ENCODE peak calls at places on chromosomes 12 and 14, in ten cellular contexts. D is LHCN-M2; F is stimulated activated CD4-positive, alpha-beta T cell treated with anti-CD3 and anti-CD28 coated beads, Interleukin-1b, Interleukin-23, amount 100 ng/mL, for 24 hours; I is HuH-7.5; O is stimulated activated naive CD4-positive, alpha-beta T cell; Z is activated T-helper 1 cell treated with anti-CD3 and anti-CD28 coated beads, Interleukin-2, amount 50 U/mL, for 16 hours; Y is activated T-cell treated with anti-CD3 and anti-CD28 coated beads, Interleukin-2, amount 50 U/mL, for 4 hours; C is COR-L47; N is progenitor cell of endocrine pancreas; R is activated CD8-positive, alpha-beta T cell treated with anti-CD3 and anti-CD28 coated beads, Interleukin-2, amount 10 ng/mL, durations not matched to agents 7 days and 5 days. W is an unnamed sample.

GRCh38 chr14:103068351-103069073 is 11.2 kb upstream of the CDC42BPB start:
- DNase-seq in D (no peak), F (no peak), I (no peak), O (no peak), Z (no peak), Y (no peak), C (no peak), N (no peak), R (no peak), W (no peak)

GRCh38 chr12:49983892-49984291 is 11.1 kb downstream of the AQP6 start:
- DNase-seq in D (peak; percentile 89), F (no peak), I (no peak), O (no peak), Z (no peak), Y (no peak), C (peak; percentile 33), N (no peak), R (no peak), W (no peak)

GRCh38 chr12:29551879-29552278 is 54.4 kb upstream of the OVCH1 start:
- DNase-seq in D (no peak), F (no peak), I (no peak), O (no peak), Z (no peak), Y (no peak), C (no peak), N (no peak), R (no peak), W (no peak)

GRCh38 chr12:128754275-128754674 is 69.5 kb downstream of the SLC15A4 start:
- DNase-seq in D (no peak), F (no peak), I (no peak), O (no peak), Z (no peak), Y (no peak), C (no peak), N (no peak), R (no peak), W (no peak)

GRCh38 chr14:54498579-54498978 is 9.8 kb upstream of the GMFB start:
- DNase-seq in D (no peak), F (no peak), I (no peak), O (no peak), Z (no peak), Y (no peak), C (no peak), N (no peak), R (no peak), W (no peak)

GRCh38 chr14:60839057-60839456 is 104.5 kb downstream of the MNAT1 start:
- DNase-seq in D (no peak), F (no peak), I (no peak), O (no peak), Z (no peak), Y (no peak), C (no peak), N (no peak), R (no peak), W (no peak)

GRCh38 chr14:53979747-53980642 is 23.4 kb upstream of the BMP4 start:
- DNase-seq in D (peak; percentile 94), F (no peak), I (no peak), O (no peak), Z (no peak), Y (no peak), C (no peak), N (no peak), R (no peak), W (no peak)

GRCh38 chr12:46901464-46902205 is 75.8 kb upstream of the SLC38A4 start:
- DNase-seq in D (no peak), F (no peak), I (no peak), O (no peak), Z (no peak), Y (no peak), C (no peak), N (no peak), R (no peak), W (no peak)

GRCh38 chr12:79895804-79896203 is 39.1 kb downstream of the PPP1R12A start:
- DNase-seq in D (no peak), F (no peak), I (no peak), O (no peak), Z (no peak), Y (no peak), C (no peak), N (no peak), R (no peak), W (no peak)

GRCh38 chr14:100849432-100849831 is 23.5 kb downstream of the MEG3 start:
- DNase-seq in D (no peak), F (no peak), I (no peak), O (no peak), Z (no peak), Y (no peak), C (no peak), N (no peak), R (no peak), W (no peak)

GRCh38 chr14:104361101-104361591 is 218.4 kb upstream of the C14orf180 start:
- DNase-seq in D (no peak), F (no peak), I (no peak), O (no peak), Z (no peak), Y (peak; percentile 3), C (no peak), N (no peak), R (no peak), W (no peak)

GRCh38 chr14:65153101-65153500 is 50.8 kb upstream of the MAX start:
- DNase-seq in D (no peak), F (no peak), I (no peak), O (no peak), Z (no peak), Y (no peak), C (no peak), N (no peak), R (no peak), W (no peak)

GRCh38 chr12:101207086-101207780 is 2.8 kb downstream of the SLC5A8 start:
- DNase-seq in D (no peak), F (no peak), I (no peak), O (no peak), Z (no peak), Y (no peak), C (no peak), N (no peak), R (no peak), W (no peak)

GRCh38 chr12:49017764-49018281 is 753 bp downstream of the PRKAG1 start:
- DNase-seq in D (peak; percentile 46), F (no peak), I (no peak), O (peak; percentile 38), Z (no peak), Y (no peak), C (no peak), N (no peak), R (peak; percentile 52), W (no peak)

GRCh38 chr14:38310420-38310995 is 54.6 kb upstream of the CLEC14A start:
- DNase-seq in D (no peak), F (no peak), I (no peak), O (no peak), Z (no peak), Y (no peak), C (no peak), N (no peak), R (no peak), W (no peak)

GRCh38 chr14:103361868-103362267 is 23.3 kb upstream of the MARK3 start:
- DNase-seq in D (peak; percentile 91), F (no peak), I (no peak), O (no peak), Z (no peak), Y (no peak), C (no peak), N (no peak), R (no peak), W (no peak)

GRCh38 chr12:119808441-119808840 is 68.7 kb downstream of the CIT start:
- DNase-seq in D (peak; percentile 62), F (no peak), I (no peak), O (no peak), Z (no peak), Y (no peak), C (no peak), N (no peak), R (no peak), W (no peak)

GRCh38 chr14:65132855-65133254 is 30.5 kb upstream of the MAX start:
- DNase-seq in D (no peak), F (no peak), I (no peak), O (no peak), Z (no peak), Y (no peak), C (no peak), N (no peak), R (no peak), W (no peak)

GRCh38 chr12:122067966-122068365 is 10.6 kb upstream of the MLXIP start:
- DNase-seq in D (no peak), F (no peak), I (no peak), O (peak; percentile 36), Z (no peak), Y (no peak), C (no peak), N (no peak), R (peak; percentile 81), W (peak; percentile 85)

GRCh38 chr14:104697892-104698583 is 8.6 kb downstream of the INF2 start:
- DNase-seq in D (no peak), F (no peak), I (no peak), O (no peak), Z (no peak), Y (no peak), C (no peak), N (no peak), R (no peak), W (no peak)

GRCh38 chr14:35985504-35986218 is 159.5 kb downstream of the BRMS1L start:
- DNase-seq in D (no peak), F (no peak), I (no peak), O (no peak), Z (no peak), Y (no peak), C (no peak), N (no peak), R (no peak), W (peak; percentile 76)